ENCODE peak calls at places on chromosomes 4 and X, in six cellular contexts. L is mesothelial cell of epicardium, V is WTC11, U is psoas muscle, S is hepatocyte, F is PC-3. X is an unnamed sample.
A peak's percentile ranks its signal among the peaks of the same experiment; 100 is the strongest.

GRCh38 chrX:12946838-12947544 is 27.9 kb upstream of the TMSB4X start:
- DNase-seq in S (peak; percentile 88), L (no peak), U (peak; percentile 34), V (peak; percentile 79), F (peak; percentile 93), X (peak; percentile 60)

GRCh38 chr4:11769425-11769824 is 340.7 kb upstream of the HS3ST1 start:
- DNase-seq in L (no peak), F (no peak), S (peak; percentile 41), U (peak; percentile 9), V (no peak), X (no peak)

GRCh38 chrX:72031118-72031517 is 100.6 kb downstream of the RTL5 start:
- DNase-seq in F (no peak), S (no peak), V (no peak), U (no peak), L (no peak), X (no peak)

GRCh38 chr4:24137596-24137962 is 247.7 kb upstream of the PPARGC1A start:
- DNase-seq in L (no peak), S (no peak), V (no peak), U (no peak), F (no peak), X (no peak)

GRCh38 chr4:98232202-98232601 is 29.0 kb upstream of the RAP1GDS1 start:
- DNase-seq in L (no peak), F (peak; percentile 11), V (no peak), U (no peak), S (no peak), X (no peak)

GRCh38 chrX:46547857-46548256 is 2.6 kb upstream of the ZNF674 start:
- DNase-seq in U (no peak), L (no peak), F (peak; percentile 68), S (no peak), V (no peak), X (no peak)

GRCh38 chrX:144730486-144730885 is 516.8 kb upstream of the SPANXN1 start:
- DNase-seq in F (peak; percentile 69), V (no peak), L (no peak), S (no peak), U (no peak), X (no peak)

GRCh38 chr4:122739174-122739573 is 6.7 kb downstream of the BBS12 start:
- DNase-seq in U (no peak), L (no peak), S (no peak), V (no peak), F (peak; percentile 21), X (no peak)

GRCh38 chrX:9644335-9644734 is 121.3 kb downstream of the GPR143 start:
- DNase-seq in U (no peak), S (no peak), V (no peak), L (no peak), F (no peak), X (peak; percentile 47)

GRCh38 chrX:67544281-67544680 is 460 bp downstream of the AR start:
- DNase-seq in V (peak; percentile 16), U (peak; percentile 16), F (no peak), L (no peak), S (peak; percentile 16), X (no peak)

GRCh38 chrX:131146702-131147101 is 88.6 kb downstream of the ARHGAP36 start:
- DNase-seq in S (no peak), L (no peak), V (no peak), U (no peak), F (no peak), X (no peak)

GRCh38 chr4:182367153-182367552 is 124.0 kb downstream of the TENM3 start:
- DNase-seq in V (no peak), S (peak; percentile 30), L (no peak), F (no peak), U (no peak), X (no peak)

GRCh38 chr4:105461221-105462041 is 12.4 kb downstream of the PPA2 start:
- DNase-seq in F (no peak), V (no peak), U (no peak), L (no peak), S (no peak), X (no peak)

GRCh38 chr4:78346222-78346621 is 205.3 kb upstream of the ANXA3 start:
- DNase-seq in U (no peak), S (no peak), V (no peak), L (no peak), F (no peak), X (no peak)

GRCh38 chrX:15475021-15475420 is 18.1 kb downstream of the PIR start:
- DNase-seq in S (no peak), F (peak; percentile 70), V (no peak), L (no peak), U (no peak), X (no peak)

GRCh38 chr4:110198472-110199419 is at the start of gene ELOVL6:
- DNase-seq in U (peak; percentile 70), F (peak; percentile 41), S (peak; percentile 85), V (peak; percentile 81), L (peak; percentile 34), X (peak; percentile 35)

GRCh38 chr4:185559913-185560281 is 24.6 kb upstream of the PDLIM3 start:
- DNase-seq in S (peak; percentile 81), F (peak; percentile 49), U (peak; percentile 32), V (peak; percentile 14), L (no peak), X (no peak)

GRCh38 chrX:56503941-56504673 is 59.3 kb upstream of the UBQLN2 start:
- DNase-seq in L (no peak), F (peak; percentile 85), S (peak; percentile 21), V (no peak), U (no peak), X (no peak)

GRCh38 chr4:183757105-183757504 is 98.0 kb downstream of the TRAPPC11 start:
- DNase-seq in V (no peak), F (peak; percentile 72), U (no peak), S (no peak), L (no peak), X (no peak)

GRCh38 chrX:148500428-148501120 is at the start of gene AFF2:
- DNase-seq in S (peak; percentile 64), V (peak; percentile 38), L (no peak), F (no peak), U (peak; percentile 19), X (peak; percentile 18)

GRCh38 chr4:40923326-40924095 is 173.8 kb downstream of the NSUN7 start:
- DNase-seq in V (no peak), L (no peak), U (no peak), S (no peak), F (no peak), X (no peak)

GRCh38 chr4:144968606-144969005 is 129.4 kb downstream of the ANAPC10 start:
- DNase-seq in F (no peak), V (no peak), S (no peak), L (no peak), U (no peak), X (no peak)

GRCh38 chr4:110484767-110485166 is 8.8 kb downstream of the ENPEP start:
- DNase-seq in V (no peak), S (peak; percentile 46), F (peak; percentile 58), L (no peak), U (no peak), X (no peak)

GRCh38 chrX:39953879-39954278 is 143.9 kb downstream of the BCOR start:
- DNase-seq in F (peak; percentile 94), S (peak; percentile 89), L (no peak), V (no peak), U (peak; percentile 27), X (no peak)

DNA sequence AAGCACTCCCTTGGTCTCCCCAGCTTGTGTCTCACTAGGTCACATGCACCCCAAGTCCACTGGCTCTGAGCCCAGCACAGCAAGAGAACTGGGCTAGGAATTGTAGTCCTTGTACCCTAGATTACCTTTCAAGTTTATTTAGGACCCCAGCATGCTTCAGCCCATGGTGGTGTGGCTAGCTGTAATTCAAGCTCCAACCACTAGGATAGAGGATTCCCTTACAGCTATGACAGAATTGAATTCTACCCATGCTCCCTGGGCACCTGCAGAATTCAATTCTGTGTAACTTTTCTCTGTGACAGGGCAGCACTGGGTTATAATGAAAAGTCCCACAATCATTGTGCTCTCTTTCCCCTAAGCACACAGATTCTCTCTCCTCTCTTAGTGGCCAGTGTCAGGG is 253.8 kb upstream of the DMD start:
- DNase-seq in U (no peak), S (no peak), L (no peak), F (no peak), V (no peak), X (no peak)
- TF ChIP-seq CTCF in U (no peak), S (no peak), L (peak; percentile 52), F (no peak), V (peak; percentile 19), X (no peak)

DNA sequence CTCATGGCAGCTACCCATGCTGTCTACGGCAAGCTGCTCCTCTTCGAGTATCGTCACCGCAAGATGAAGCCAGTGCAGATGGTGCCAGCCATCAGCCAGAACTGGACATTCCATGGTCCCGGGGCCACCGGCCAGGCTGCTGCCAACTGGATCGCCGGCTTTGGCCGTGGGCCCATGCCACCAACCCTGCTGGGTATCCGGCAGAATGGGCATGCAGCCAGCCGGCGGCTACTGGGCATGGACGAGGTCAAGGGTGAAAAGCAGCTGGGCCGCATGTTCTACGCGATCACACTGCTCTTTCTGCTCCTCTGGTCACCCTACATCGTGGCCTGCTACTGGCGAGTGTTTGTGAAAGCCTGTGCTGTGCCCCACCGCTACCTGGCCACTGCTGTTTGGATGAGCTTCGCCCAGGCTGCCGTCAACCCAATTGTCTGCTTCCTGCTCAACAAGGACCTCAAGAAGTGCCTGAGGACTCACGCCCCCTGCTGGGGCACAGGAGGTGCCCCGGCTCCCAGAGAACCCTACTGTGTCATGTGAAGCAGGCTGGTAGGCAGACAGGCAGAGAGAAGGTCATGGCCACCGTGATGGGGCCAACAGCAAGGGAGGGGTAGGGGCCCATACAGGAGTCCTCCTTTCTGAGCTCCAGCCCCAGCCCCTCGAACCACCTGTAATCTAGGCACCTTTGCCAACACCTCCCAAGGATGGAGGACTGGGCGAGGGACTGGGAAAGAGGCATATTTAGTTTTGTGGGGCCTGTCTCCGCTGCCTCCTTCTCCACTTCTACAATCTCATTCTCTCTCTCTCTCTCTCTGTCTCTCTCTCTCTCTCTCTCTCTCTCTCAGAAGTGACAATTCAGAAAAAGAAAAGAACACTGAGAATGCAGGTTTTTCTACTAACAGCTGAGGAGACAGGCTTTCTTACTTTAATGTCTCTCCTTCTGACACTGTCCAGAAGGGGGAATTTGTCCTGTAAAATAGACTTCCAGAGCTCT is 4.7 kb upstream of the TSPYL2 start:
- DNase-seq in S (no peak), V (no peak), F (no peak), U (no peak), L (no peak), X (no peak)
- TF ChIP-seq CTCF in S (no peak), V (no peak), F (peak; percentile 23), U (no peak), L (no peak), X (no peak)

DNA sequence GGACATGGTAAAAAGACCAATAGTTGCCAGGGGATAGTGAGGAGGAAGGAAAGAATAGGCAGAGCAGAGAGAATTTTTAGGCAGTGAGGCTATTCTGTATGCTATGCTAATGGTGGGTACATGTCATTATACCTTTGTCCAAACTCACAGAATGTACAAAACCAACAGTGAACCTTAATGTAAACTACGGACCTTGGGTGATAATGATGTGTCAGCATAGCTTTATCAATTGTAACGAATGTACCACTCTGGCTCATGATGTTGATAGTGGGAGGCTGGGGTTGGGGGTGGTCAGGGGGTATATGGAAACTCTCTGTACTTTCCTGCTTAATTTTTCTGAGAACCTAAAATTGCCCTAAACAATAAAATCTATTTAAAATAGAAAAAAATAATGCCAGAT is 37.7 kb upstream of the ACSL4 start:
- DNase-seq in S (no peak), V (no peak), L (no peak), F (no peak), U (no peak), X (no peak)
- TF ChIP-seq CTCF in S (no peak), V (no peak), L (no peak), F (no peak), U (no peak), X (no peak)

DNA sequence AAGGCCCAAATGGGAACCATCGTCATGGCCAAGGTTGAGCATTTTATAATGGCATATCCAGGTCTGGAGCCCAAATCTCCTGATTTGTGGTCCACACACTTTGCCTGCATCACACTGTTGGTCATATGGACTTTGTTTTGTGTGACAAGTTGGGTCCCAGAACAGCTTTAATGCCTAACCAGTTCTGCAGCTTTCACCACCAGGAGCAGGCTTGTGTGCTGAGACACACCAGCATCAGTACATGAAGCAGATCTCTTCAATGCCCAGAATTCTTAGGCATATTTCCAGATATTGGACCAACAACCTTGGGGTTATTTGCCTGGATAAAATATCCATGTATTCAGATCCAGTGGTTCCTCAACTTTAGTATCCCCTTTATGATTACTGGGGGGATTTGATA is 371.3 kb downstream of the FBXW7 start:
- DNase-seq in L (no peak), S (no peak), F (peak; percentile 56), U (no peak), V (no peak), X (no peak)
- TF ChIP-seq CTCF in L (no peak), S (no peak), F (no peak), U (no peak), V (no peak), X (no peak)

X was measured in natural killer cell.